ENCODE peak calls at places on chromosomes 3 and 15, in ten cellular contexts. One of them, this sample, is unnamed.

GRCh38 chr3:124174910-124175874 is 183.3 kb upstream of the ROPN1 start:
- DNase-seq in IMR-90: no peak
- DNase-seq in heart left ventricle: no peak
- DNase-seq in GM06990: no peak
- DNase-seq in lower lobe of right lung: no peak
- DNase-seq in colonic mucosa: no peak
- DNase-seq in foreskin fibroblast: no peak
- DNase-seq in esophagus muscularis mucosa: no peak
- DNase-seq in cardiac fibroblast: no peak
- DNase-seq in lung: no peak
- DNase-seq in this sample: no peak

GRCh38 chr3:41267975-41268640 is 68.8 kb downstream of the CTNNB1 start:
- DNase-seq in colonic mucosa: no peak
- DNase-seq in heart left ventricle: no peak
- DNase-seq in IMR-90: peak
- DNase-seq in lung: no peak
- DNase-seq in GM06990: no peak
- DNase-seq in cardiac fibroblast: peak
- DNase-seq in lower lobe of right lung: no peak
- DNase-seq in foreskin fibroblast: peak
- DNase-seq in esophagus muscularis mucosa: no peak
- DNase-seq in this sample: peak

GRCh38 chr3:99933971-99934750 is 116.5 kb downstream of the CMSS1 start:
- DNase-seq in lower lobe of right lung: no peak
- DNase-seq in cardiac fibroblast: no peak
- DNase-seq in heart left ventricle: no peak
- DNase-seq in lung: no peak
- DNase-seq in IMR-90: no peak
- DNase-seq in GM06990: no peak
- DNase-seq in esophagus muscularis mucosa: no peak
- DNase-seq in colonic mucosa: no peak
- DNase-seq in foreskin fibroblast: no peak
- DNase-seq in this sample: no peak

GRCh38 chr15:42716626-42717025 is 20.3 kb downstream of the CDAN1 start:
- DNase-seq in colonic mucosa: no peak
- DNase-seq in GM06990: no peak
- DNase-seq in lower lobe of right lung: no peak
- DNase-seq in IMR-90: peak
- DNase-seq in lung: no peak
- DNase-seq in heart left ventricle: no peak
- DNase-seq in foreskin fibroblast: peak
- DNase-seq in cardiac fibroblast: peak
- DNase-seq in esophagus muscularis mucosa: no peak
- DNase-seq in this sample: no peak

GRCh38 chr3:105611304-105612192 is 244.8 kb downstream of the ALCAM start:
- DNase-seq in foreskin fibroblast: no peak
- DNase-seq in GM06990: no peak
- DNase-seq in colonic mucosa: peak
- DNase-seq in lung: peak
- DNase-seq in esophagus muscularis mucosa: no peak
- DNase-seq in cardiac fibroblast: no peak
- DNase-seq in IMR-90: no peak
- DNase-seq in heart left ventricle: no peak
- DNase-seq in lower lobe of right lung: no peak
- DNase-seq in this sample: no peak

GRCh38 chr3:124986153-124987143 is 51.9 kb upstream of the MUC13 start:
- DNase-seq in colonic mucosa: peak
- DNase-seq in IMR-90: peak
- DNase-seq in GM06990: no peak
- DNase-seq in esophagus muscularis mucosa: no peak
- DNase-seq in cardiac fibroblast: peak
- DNase-seq in heart left ventricle: no peak
- DNase-seq in foreskin fibroblast: peak
- DNase-seq in lower lobe of right lung: no peak
- DNase-seq in lung: no peak
- DNase-seq in this sample: peak

GRCh38 chr3:128800241-128801187 is 74.5 kb downstream of the RAB7A start:
- DNase-seq in GM06990: no peak
- DNase-seq in cardiac fibroblast: no peak
- DNase-seq in lower lobe of right lung: no peak
- DNase-seq in IMR-90: no peak
- DNase-seq in colonic mucosa: no peak
- DNase-seq in esophagus muscularis mucosa: no peak
- DNase-seq in lung: no peak
- DNase-seq in foreskin fibroblast: no peak
- DNase-seq in heart left ventricle: peak
- DNase-seq in this sample: peak

GRCh38 chr3:9669277-9669676 is 20.0 kb downstream of the MTMR14 start:
- DNase-seq in IMR-90: no peak
- DNase-seq in GM06990: no peak
- DNase-seq in colonic mucosa: no peak
- DNase-seq in heart left ventricle: no peak
- DNase-seq in cardiac fibroblast: no peak
- DNase-seq in lung: no peak
- DNase-seq in foreskin fibroblast: no peak
- DNase-seq in lower lobe of right lung: no peak
- DNase-seq in esophagus muscularis mucosa: no peak
- DNase-seq in this sample: no peak

GRCh38 chr3:10703875-10704274 is 112.2 kb upstream of the SLC6A11 start:
- DNase-seq in cardiac fibroblast: peak
- DNase-seq in esophagus muscularis mucosa: no peak
- DNase-seq in lower lobe of right lung: no peak
- DNase-seq in colonic mucosa: no peak
- DNase-seq in IMR-90: peak
- DNase-seq in heart left ventricle: no peak
- DNase-seq in foreskin fibroblast: peak
- DNase-seq in GM06990: no peak
- DNase-seq in lung: no peak
- DNase-seq in this sample: peak

GRCh38 chr3:67790043-67790442 is 135.6 kb upstream of the SUCLG2 start:
- DNase-seq in esophagus muscularis mucosa: no peak
- DNase-seq in colonic mucosa: peak
- DNase-seq in cardiac fibroblast: peak
- DNase-seq in IMR-90: peak
- DNase-seq in GM06990: peak
- DNase-seq in lung: no peak
- DNase-seq in foreskin fibroblast: peak
- DNase-seq in heart left ventricle: peak
- DNase-seq in lower lobe of right lung: no peak
- DNase-seq in this sample: peak

GRCh38 chr3:127667119-127667681 is 5.6 kb upstream of the ABTB1 start:
- DNase-seq in esophagus muscularis mucosa: no peak
- DNase-seq in lung: no peak
- DNase-seq in GM06990: no peak
- DNase-seq in lower lobe of right lung: no peak
- DNase-seq in foreskin fibroblast: peak
- DNase-seq in cardiac fibroblast: no peak
- DNase-seq in heart left ventricle: no peak
- DNase-seq in colonic mucosa: no peak
- DNase-seq in IMR-90: no peak
- DNase-seq in this sample: no peak

GRCh38 chr3:14853280-14853956 is 34.7 kb downstream of the FGD5 start:
- DNase-seq in cardiac fibroblast: no peak
- DNase-seq in IMR-90: no peak
- DNase-seq in GM06990: no peak
- DNase-seq in heart left ventricle: no peak
- DNase-seq in lung: no peak
- DNase-seq in colonic mucosa: no peak
- DNase-seq in foreskin fibroblast: peak
- DNase-seq in lower lobe of right lung: no peak
- DNase-seq in esophagus muscularis mucosa: no peak
- DNase-seq in this sample: no peak

GRCh38 chr3:117217837-117218236 is 508.3 kb downstream of the TUSC7 start:
- DNase-seq in colonic mucosa: no peak
- DNase-seq in IMR-90: no peak
- DNase-seq in heart left ventricle: no peak
- DNase-seq in foreskin fibroblast: no peak
- DNase-seq in lower lobe of right lung: no peak
- DNase-seq in esophagus muscularis mucosa: no peak
- DNase-seq in GM06990: no peak
- DNase-seq in cardiac fibroblast: no peak
- DNase-seq in lung: no peak
- DNase-seq in this sample: no peak

GRCh38 chr3:169303660-169304059 is 359.9 kb downstream of the MECOM start:
- DNase-seq in foreskin fibroblast: no peak
- DNase-seq in cardiac fibroblast: no peak
- DNase-seq in colonic mucosa: no peak
- DNase-seq in lower lobe of right lung: no peak
- DNase-seq in esophagus muscularis mucosa: no peak
- DNase-seq in lung: no peak
- DNase-seq in heart left ventricle: no peak
- DNase-seq in GM06990: no peak
- DNase-seq in IMR-90: peak
- DNase-seq in this sample: no peak

GRCh38 chr3:107753988-107754387 is 231.2 kb downstream of the BBX start:
- DNase-seq in colonic mucosa: no peak
- DNase-seq in lung: no peak
- DNase-seq in GM06990: no peak
- DNase-seq in cardiac fibroblast: no peak
- DNase-seq in IMR-90: no peak
- DNase-seq in esophagus muscularis mucosa: no peak
- DNase-seq in foreskin fibroblast: no peak
- DNase-seq in heart left ventricle: no peak
- DNase-seq in lower lobe of right lung: no peak
- DNase-seq in this sample: no peak

GRCh38 chr3:107760141-107760540 is 237.4 kb downstream of the BBX start:
- DNase-seq in colonic mucosa: no peak
- DNase-seq in cardiac fibroblast: no peak
- DNase-seq in heart left ventricle: no peak
- DNase-seq in GM06990: no peak
- DNase-seq in lower lobe of right lung: no peak
- DNase-seq in foreskin fibroblast: no peak
- DNase-seq in esophagus muscularis mucosa: no peak
- DNase-seq in lung: no peak
- DNase-seq in IMR-90: no peak
- DNase-seq in this sample: no peak

GRCh38 chr3:107753494-107753893 is 230.7 kb downstream of the BBX start:
- DNase-seq in foreskin fibroblast: peak
- DNase-seq in cardiac fibroblast: peak
- DNase-seq in colonic mucosa: peak
- DNase-seq in heart left ventricle: peak
- DNase-seq in lower lobe of right lung: no peak
- DNase-seq in esophagus muscularis mucosa: no peak
- DNase-seq in IMR-90: peak
- DNase-seq in lung: no peak
- DNase-seq in GM06990: no peak
- DNase-seq in this sample: peak

GRCh38 chr3:107756649-107757048 is 233.9 kb downstream of the BBX start:
- DNase-seq in lung: no peak
- DNase-seq in heart left ventricle: no peak
- DNase-seq in foreskin fibroblast: no peak
- DNase-seq in lower lobe of right lung: no peak
- DNase-seq in colonic mucosa: no peak
- DNase-seq in cardiac fibroblast: peak
- DNase-seq in IMR-90: peak
- DNase-seq in esophagus muscularis mucosa: no peak
- DNase-seq in GM06990: no peak
- DNase-seq in this sample: no peak

GRCh38 chr3:107757140-107757539 is 234.4 kb downstream of the BBX start:
- DNase-seq in lower lobe of right lung: no peak
- DNase-seq in lung: no peak
- DNase-seq in esophagus muscularis mucosa: no peak
- DNase-seq in GM06990: no peak
- DNase-seq in foreskin fibroblast: peak
- DNase-seq in colonic mucosa: no peak
- DNase-seq in cardiac fibroblast: no peak
- DNase-seq in heart left ventricle: no peak
- DNase-seq in IMR-90: no peak
- DNase-seq in this sample: no peak
- TF ChIP-seq CTCF in lower lobe of right lung: no peak
- TF ChIP-seq CTCF in lung: no peak
- TF ChIP-seq CTCF in esophagus muscularis mucosa: no peak
- TF ChIP-seq CTCF in GM06990: no peak
- TF ChIP-seq CTCF in foreskin fibroblast: no peak
- TF ChIP-seq CTCF in colonic mucosa: no peak
- TF ChIP-seq CTCF in cardiac fibroblast: no peak
- TF ChIP-seq CTCF in heart left ventricle: no peak
- TF ChIP-seq CTCF in IMR-90: no peak
- TF ChIP-seq CTCF in this sample: no peak

GRCh38 chr15:58064119-58065010 is 1.1 kb downstream of the ALDH1A2 start:
- DNase-seq in colonic mucosa: no peak
- DNase-seq in lung: no peak
- DNase-seq in IMR-90: no peak
- DNase-seq in lower lobe of right lung: no peak
- DNase-seq in heart left ventricle: no peak
- DNase-seq in cardiac fibroblast: peak
- DNase-seq in esophagus muscularis mucosa: no peak
- DNase-seq in foreskin fibroblast: no peak
- DNase-seq in GM06990: no peak
- DNase-seq in this sample: peak
- H3K4me3 ChIP-seq in colonic mucosa: no peak
- H3K4me3 ChIP-seq in lung: peak
- H3K4me3 ChIP-seq in IMR-90: no peak
- H3K4me3 ChIP-seq in lower lobe of right lung: peak
- H3K4me3 ChIP-seq in heart left ventricle: peak
- H3K4me3 ChIP-seq in cardiac fibroblast: peak
- H3K4me3 ChIP-seq in esophagus muscularis mucosa: peak
- H3K4me3 ChIP-seq in foreskin fibroblast: no peak
- H3K4me3 ChIP-seq in GM06990: no peak
- H3K4me3 ChIP-seq in this sample: no peak

DNA sequence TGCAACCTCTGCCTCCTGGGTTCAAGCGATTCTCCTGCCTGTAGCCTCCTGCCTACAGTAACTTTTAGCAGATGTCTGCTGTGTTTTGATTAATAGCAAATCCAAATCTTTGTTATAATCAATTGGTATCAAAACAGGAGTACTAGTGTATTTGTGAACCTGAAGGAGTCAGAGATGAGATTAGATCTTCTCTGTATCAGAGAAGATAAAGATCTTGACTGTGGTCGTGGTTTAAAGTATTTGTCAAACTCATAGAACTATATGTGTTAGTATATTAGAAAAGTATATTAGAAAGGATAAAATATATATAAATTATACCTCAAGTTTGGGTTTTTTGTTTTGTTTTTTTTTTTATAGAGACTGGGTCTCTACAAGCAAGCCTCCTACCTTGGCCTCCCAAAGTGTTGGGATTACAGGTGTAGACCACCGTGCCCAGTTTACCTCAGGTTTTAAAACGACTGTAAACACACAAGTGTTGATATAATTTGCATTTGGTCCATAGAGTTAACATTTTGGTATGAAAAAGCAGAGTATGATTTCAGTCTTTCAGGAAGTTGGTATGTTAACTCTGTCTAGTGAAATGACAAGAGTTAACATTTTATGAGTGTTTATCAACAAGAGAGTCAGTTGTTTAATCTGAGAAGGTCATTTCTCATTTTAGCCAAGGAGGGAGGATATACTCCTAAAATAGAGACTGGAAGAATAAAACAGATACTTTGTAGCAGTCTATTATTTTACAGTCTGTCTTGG is 18.3 kb downstream of the RTF1 start:
- DNase-seq in colonic mucosa: no peak
- DNase-seq in heart left ventricle: no peak
- DNase-seq in lung: no peak
- DNase-seq in IMR-90: no peak
- DNase-seq in esophagus muscularis mucosa: no peak
- DNase-seq in cardiac fibroblast: no peak
- DNase-seq in GM06990: no peak
- DNase-seq in lower lobe of right lung: no peak
- DNase-seq in foreskin fibroblast: no peak
- DNase-seq in this sample: no peak
- TF ChIP-seq CTCF in colonic mucosa: no peak
- TF ChIP-seq CTCF in heart left ventricle: no peak
- TF ChIP-seq CTCF in lung: no peak
- TF ChIP-seq CTCF in IMR-90: no peak
- TF ChIP-seq CTCF in esophagus muscularis mucosa: no peak
- TF ChIP-seq CTCF in cardiac fibroblast: no peak
- TF ChIP-seq CTCF in GM06990: no peak
- TF ChIP-seq CTCF in lower lobe of right lung: no peak
- TF ChIP-seq CTCF in foreskin fibroblast: no peak
- TF ChIP-seq CTCF in this sample: no peak

GRCh38 chr3:16913264-16913580 is 28.5 kb downstream of the PLCL2 start:
- DNase-seq in lower lobe of right lung: no peak
- DNase-seq in lung: no peak
- DNase-seq in heart left ventricle: no peak
- DNase-seq in cardiac fibroblast: no peak
- DNase-seq in esophagus muscularis mucosa: no peak
- DNase-seq in foreskin fibroblast: no peak
- DNase-seq in IMR-90: no peak
- DNase-seq in colonic mucosa: no peak
- DNase-seq in GM06990: no peak
- DNase-seq in this sample: no peak
- H3K4me3 ChIP-seq in lower lobe of right lung: no peak
- H3K4me3 ChIP-seq in lung: no peak
- H3K4me3 ChIP-seq in heart left ventricle: no peak
- H3K4me3 ChIP-seq in cardiac fibroblast: no peak
- H3K4me3 ChIP-seq in esophagus muscularis mucosa: no peak
- H3K4me3 ChIP-seq in foreskin fibroblast: no peak
- H3K4me3 ChIP-seq in IMR-90: no peak
- H3K4me3 ChIP-seq in colonic mucosa: no peak
- H3K4me3 ChIP-seq in GM06990: peak
- H3K4me3 ChIP-seq in this sample: no peak